ENCODE peak calls at places on chromosomes 16 and 17, in nine cellular contexts. Z is right cardiac atrium; Q is activated CD8-positive, alpha-beta T cell treated with anti-CD3 and anti-CD28 coated beads for 36 hours; B is B cell; P is naive thymus-derived CD8-positive, alpha-beta T cell; A is left cardiac atrium; M is HepG2; E is gastrocnemius medialis; S is CD4-positive, alpha-beta T cell. C is an unnamed sample.

GRCh38 chr16:58128721-58129096 is 472 bp downstream of the CFAP20 start:
- ATAC-seq in Z (peak), M (peak), P (peak), S (no peak), E (no peak), Q (peak), A (peak), B (no peak), C (no peak)

GRCh38 chr17:48551601-48552452 is 6.9 kb upstream of the HOXB2 start:
- ATAC-seq in Z (no peak), E (no peak), A (no peak), Q (no peak), B (no peak), S (no peak), M (no peak), P (no peak), C (no peak)

GRCh38 chr17:78652024-78652423 is 74.8 kb upstream of the DNAH17 start:
- ATAC-seq in A (no peak), Z (no peak), E (no peak), Q (no peak), P (no peak), S (no peak), M (no peak), B (no peak), C (no peak)

GRCh38 chr17:38656959-38657823 is 17.6 kb downstream of the EPOP start:
- ATAC-seq in A (no peak), B (no peak), M (peak), P (peak), S (no peak), E (no peak), Z (no peak), Q (peak), C (no peak)

GRCh38 chr17:55215711-55216110 is 49.0 kb upstream of the HLF start:
- ATAC-seq in M (no peak), A (no peak), Q (no peak), E (no peak), Z (no peak), P (no peak), S (no peak), B (no peak), C (no peak)

GRCh38 chr16:8826278-8826879 is 28.7 kb downstream of the PMM2 start:
- ATAC-seq in S (no peak), B (no peak), A (no peak), Q (no peak), E (no peak), M (no peak), Z (no peak), P (no peak), C (no peak)

GRCh38 chr17:31738488-31738887 is 120.6 kb downstream of the COPRS start:
- ATAC-seq in Z (peak), M (no peak), B (no peak), A (peak), E (no peak), P (no peak), Q (no peak), S (no peak), C (no peak)

GRCh38 chr16:50626868-50627267 is 54.2 kb downstream of the SNX20 start:
- ATAC-seq in M (no peak), E (no peak), S (peak), Q (peak), Z (no peak), A (no peak), P (peak), B (no peak), C (no peak)

GRCh38 chr16:74562117-74562516 is 44.8 kb downstream of the GLG1 start:
- ATAC-seq in A (no peak), E (no peak), Q (no peak), M (no peak), Z (no peak), P (no peak), B (no peak), S (no peak), C (no peak)

GRCh38 chr17:42904110-42904469 is 3.5 kb downstream of the G6PC1 start:
- ATAC-seq in M (no peak), B (no peak), Q (no peak), P (no peak), A (no peak), E (no peak), Z (no peak), S (no peak), C (no peak)

GRCh38 chr17:57875109-57876022 is 25.5 kb upstream of the MRPS23 start:
- ATAC-seq in E (peak), A (peak), Q (no peak), M (peak), P (no peak), B (no peak), S (no peak), Z (peak), C (no peak)

GRCh38 chr16:27258241-27258734 is 10.3 kb downstream of the NSMCE1 start:
- ATAC-seq in S (no peak), P (no peak), B (no peak), Z (no peak), E (peak), M (peak), Q (peak), A (no peak), C (no peak)

GRCh38 chr16:4615389-4616046 is 830 bp upstream of the UBALD1 start:
- ATAC-seq in E (peak), Q (peak), P (peak), Z (peak), S (peak), B (no peak), M (no peak), A (no peak), C (no peak)

GRCh38 chr17:19397556-19398041 is 10.6 kb upstream of the MFAP4 start:
- ATAC-seq in A (no peak), Q (no peak), M (peak), S (no peak), E (no peak), P (no peak), B (no peak), Z (peak), C (no peak)

GRCh38 chr16:18829221-18829620 is 27.9 kb upstream of the ARL6IP1 start:
- ATAC-seq in B (no peak), Z (no peak), E (no peak), P (no peak), Q (no peak), S (no peak), M (no peak), A (no peak), C (no peak)

GRCh38 chr16:72952404-72953301 is 95.3 kb downstream of the ZFHX3 start:
- ATAC-seq in Q (no peak), A (peak), B (no peak), M (no peak), P (no peak), E (peak), Z (no peak), S (no peak), C (no peak)

GRCh38 chr17:17024778-17025300 is 17.4 kb upstream of the MPRIP start:
- ATAC-seq in P (no peak), M (no peak), A (peak), S (no peak), B (no peak), Z (no peak), Q (no peak), E (no peak), C (no peak)

GRCh38 chr16:65855171-65856145 is 511.0 kb upstream of the CDH5 start:
- ATAC-seq in A (no peak), Z (no peak), S (no peak), M (no peak), B (no peak), P (no peak), Q (no peak), E (no peak), C (no peak)

GRCh38 chr16:85207357-85207921 is 95.2 kb upstream of the CIBAR2 start:
- ATAC-seq in S (no peak), M (peak), P (no peak), Q (no peak), A (no peak), E (no peak), Z (no peak), B (no peak), C (no peak)

GRCh38 chr17:2911755-2912111 is 115.5 kb downstream of the RAP1GAP2 start:
- ATAC-seq in E (no peak), Z (no peak), P (no peak), M (no peak), S (no peak), A (no peak), Q (no peak), B (no peak), C (no peak)

GRCh38 chr17:61803216-61803615 is 60.1 kb downstream of the BRIP1 start:
- ATAC-seq in P (no peak), E (no peak), B (no peak), M (no peak), Z (no peak), A (no peak), S (no peak), Q (no peak), C (no peak)

GRCh38 chr17:41060052-41060604 is at the start of gene KRTAP2-3:
- ATAC-seq in M (no peak), Q (no peak), E (no peak), S (no peak), A (no peak), B (no peak), Z (no peak), P (no peak), C (no peak)

GRCh38 chr16:31179153-31179746 is 689 bp upstream of the FUS start:
- ATAC-seq in S (no peak), B (no peak), A (no peak), E (no peak), Z (peak), P (no peak), M (peak), Q (peak), C (no peak)

GRCh38 chr17:32575865-32576264 is 89.1 kb downstream of the CDK5R1 start:
- ATAC-seq in E (no peak), S (peak), Q (peak), A (no peak), Z (no peak), M (no peak), P (peak), B (no peak), C (peak)

GRCh38 chr17:42850964-42851363 is at the start of gene AOC3:
- ATAC-seq in Q (no peak), A (peak), S (no peak), Z (peak), M (peak), P (no peak), E (no peak), B (no peak), C (no peak)

GRCh38 chr16:23848958-23849357 is 13.2 kb downstream of the PRKCB start:
- ATAC-seq in Q (peak), A (no peak), B (no peak), M (no peak), P (no peak), E (no peak), S (no peak), Z (no peak), C (no peak)

GRCh38 chr17:53353919-53354351 is 468.8 kb upstream of the KIF2B start:
- ATAC-seq in M (no peak), A (no peak), Q (no peak), B (no peak), S (no peak), Z (no peak), E (no peak), P (no peak), C (no peak)

GRCh38 chr17:63221941-63222340 is 224.2 kb downstream of the CYB561 start:
- ATAC-seq in A (no peak), Z (no peak), S (no peak), M (no peak), B (no peak), E (no peak), Q (no peak), P (no peak), C (no peak)

GRCh38 chr17:50620848-50621247 is 13.8 kb upstream of the ABCC3 start:
- ATAC-seq in A (no peak), E (no peak), Q (no peak), P (no peak), B (no peak), S (no peak), M (peak), Z (no peak), C (no peak)

GRCh38 chr16:80744856-80745255 is 59.5 kb downstream of the CDYL2 start:
- ATAC-seq in Z (no peak), Q (peak), P (no peak), B (no peak), M (no peak), A (no peak), S (no peak), E (no peak), C (peak)

GRCh38 chr16:50102046-50102756 is 36.4 kb downstream of the HEATR3 start:
- ATAC-seq in Q (peak), A (no peak), E (no peak), S (no peak), P (no peak), B (no peak), M (no peak), Z (no peak), C (peak)

GRCh38 chr16:49775581-49775980 is 80.3 kb downstream of the ZNF423 start:
- ATAC-seq in E (no peak), Q (no peak), B (no peak), Z (no peak), M (no peak), P (no peak), A (no peak), S (no peak), C (no peak)

GRCh38 chr16:8741636-8742427 is 55.6 kb downstream of the TMEM186 start:
- ATAC-seq in Z (peak), P (no peak), A (peak), E (no peak), B (no peak), S (no peak), M (no peak), Q (no peak), C (no peak)

GRCh38 chr17:77472837-77473214 is 332.1 kb downstream of the SEC14L1 start:
- ATAC-seq in M (no peak), A (no peak), B (peak), P (no peak), Z (no peak), E (no peak), S (no peak), Q (peak), C (peak)

GRCh38 chr17:61057257-61057656 is 342.4 kb upstream of the TBX2 start:
- ATAC-seq in S (no peak), Z (no peak), Q (peak), P (no peak), A (no peak), B (no peak), E (no peak), M (no peak), C (peak)

C was measured in activated CD4-positive, CD25-positive, alpha-beta regulatory T cell treated with anti-CD3 and anti-CD28 coated beads, Interleukin-2, amount 50 U/mL, for 24 hours.